ENCODE peak calls at places on chromosomes 12 and 14, in five cellular contexts. S, C, W, M and X are unnamed samples.

GRCh38 chr12:133256321-133256720 is 20.6 kb upstream of the ANHX start:
- DNase-seq in S (no peak), C (no peak), W (no peak), M (no peak), X (no peak)

GRCh38 chr14:55333785-55334485 is 62.7 kb downstream of the FBXO34 start:
- DNase-seq in S (peak; percentile 74), C (peak; percentile 42), W (no peak), M (no peak), X (no peak)

GRCh38 chr12:45464699-45465098 is 248.8 kb downstream of the ANO6 start:
- DNase-seq in S (peak; percentile 33), C (no peak), W (no peak), M (peak; percentile 32), X (no peak)

GRCh38 chr14:64475585-64476273 is 10.4 kb downstream of the AKAP5 start:
- DNase-seq in S (no peak), C (no peak), W (no peak), M (peak; percentile 12), X (no peak)

GRCh38 chr14:75906680-75907280 is 75.0 kb downstream of the TGFB3 start:
- DNase-seq in S (no peak), C (peak; percentile 36), W (peak; percentile 48), M (peak; percentile 80), X (peak; percentile 16)

GRCh38 chr12:50825372-50825838 is 17.3 kb upstream of the TMPRSS12 start:
- DNase-seq in S (peak; percentile 29), C (peak; percentile 50), W (peak; percentile 25), M (peak; percentile 37), X (peak; percentile 48)

GRCh38 chr12:16389594-16389993 is 42.1 kb downstream of the MGST1 start:
- DNase-seq in S (peak; percentile 48), C (peak; percentile 59), W (no peak), M (no peak), X (peak; percentile 62)

GRCh38 chr12:124454735-124455134 is 112.7 kb downstream of the NCOR2 start:
- DNase-seq in S (no peak), C (no peak), W (no peak), M (no peak), X (no peak)

GRCh38 chr12:15629108-15629507 is 160.1 kb downstream of the EPS8 start:
- DNase-seq in S (peak; percentile 95), C (peak; percentile 81), W (peak; percentile 52), M (peak; percentile 61), X (peak; percentile 74)

GRCh38 chr12:124704619-124705018 is 137.2 kb upstream of the NCOR2 start:
- DNase-seq in S (no peak), C (no peak), W (no peak), M (no peak), X (no peak)

GRCh38 chr14:76138758-76139723 is 12.7 kb upstream of the GPATCH2L start:
- DNase-seq in S (no peak), C (no peak), W (no peak), M (peak; percentile 94), X (no peak)

GRCh38 chr14:99546230-99546879 is 57.7 kb downstream of the CCDC85C start:
- DNase-seq in S (no peak), C (no peak), W (no peak), M (peak; percentile 65), X (no peak)

GRCh38 chr12:43840338-43840737 is 4.5 kb downstream of the TMEM117 start:
- DNase-seq in S (no peak), C (no peak), W (no peak), M (no peak), X (no peak)

GRCh38 chr12:104569348-104570173 is 112.8 kb downstream of the CHST11 start:
- DNase-seq in S (no peak), C (no peak), W (no peak), M (no peak), X (no peak)

GRCh38 chr12:112427760-112428159 is 9.0 kb downstream of the PTPN11 start:
- DNase-seq in S (no peak), C (no peak), W (no peak), M (no peak), X (no peak)

GRCh38 chr12:105588126-105588525 is 257.6 kb downstream of the C12orf75 start:
- DNase-seq in S (no peak), C (no peak), W (no peak), M (no peak), X (no peak)

GRCh38 chr14:94173471-94173884 is 644 bp upstream of the PPP4R4 start:
- DNase-seq in S (no peak), C (no peak), W (no peak), M (no peak), X (no peak)

GRCh38 chr12:50555471-50555885 is 50.7 kb downstream of the DIP2B start:
- DNase-seq in S (no peak), C (no peak), W (no peak), M (no peak), X (no peak)

GRCh38 chr14:99325016-99325415 is 53.0 kb upstream of the BCL11B start:
- DNase-seq in S (no peak), C (no peak), W (no peak), M (no peak), X (no peak)

GRCh38 chr12:89995870-89996269 is 287.2 kb upstream of the ATP2B1 start:
- DNase-seq in S (no peak), C (no peak), W (no peak), M (no peak), X (no peak)

GRCh38 chr14:51018521-51018920 is 74.2 kb upstream of the PYGL start:
- DNase-seq in S (no peak), C (no peak), W (no peak), M (no peak), X (no peak)

GRCh38 chr14:74855021-74855420 is 20.9 kb downstream of the PROX2 start:
- DNase-seq in S (no peak), C (no peak), W (no peak), M (no peak), X (no peak)

GRCh38 chr14:99971087-99971928 is 93.9 kb upstream of the EVL start:
- DNase-seq in S (peak; percentile 38), C (peak; percentile 34), W (peak; percentile 76), M (peak; percentile 98), X (peak; percentile 30)

GRCh38 chr12:116456307-116456641 is 102.9 kb upstream of the MAP1LC3B2 start:
- DNase-seq in S (no peak), C (no peak), W (no peak), M (no peak), X (no peak)

GRCh38 chr14:68229423-68229831 is 409.8 kb downstream of the RAD51B start:
- DNase-seq in S (no peak), C (no peak), W (no peak), M (no peak), X (no peak)

GRCh38 chr12:93521225-93521854 is 51.1 kb upstream of the SOCS2 start:
- DNase-seq in S (no peak), C (no peak), W (no peak), M (peak; percentile 21), X (no peak)

GRCh38 chr14:100567877-100568163 is 19.4 kb downstream of the BEGAIN start:
- DNase-seq in S (no peak), C (no peak), W (no peak), M (peak; percentile 24), X (no peak)

GRCh38 chr12:95633049-95633545 is 81.8 kb upstream of the USP44 start:
- DNase-seq in S (peak; percentile 97), C (no peak), W (peak; percentile 92), M (no peak), X (no peak)

GRCh38 chr12:133058203-133059125 is 21.2 kb downstream of the ZNF84 start:
- DNase-seq in S (no peak), C (no peak), W (no peak), M (no peak), X (no peak)

GRCh38 chr12:103880299-103881142 is 39.5 kb upstream of the NT5DC3 start:
- DNase-seq in S (no peak), C (no peak), W (no peak), M (no peak), X (no peak)

GRCh38 chr12:31756977-31757420 is 28.2 kb upstream of the AMN1 start:
- DNase-seq in S (peak; percentile 76), C (no peak), W (no peak), M (no peak), X (no peak)

GRCh38 chr14:20697273-20698017 is 8.9 kb downstream of the ANG start:
- DNase-seq in S (no peak), C (no peak), W (peak; percentile 67), M (peak; percentile 73), X (peak; percentile 30)

GRCh38 chr14:58428011-58428807 is 690 bp downstream of the KIAA0586 start:
- DNase-seq in S (peak; percentile 11), C (no peak), W (peak; percentile 43), M (peak; percentile 51), X (peak; percentile 22)

GRCh38 chr14:51236314-51236713 is 3.7 kb upstream of the TMX1 start:
- DNase-seq in S (no peak), C (no peak), W (no peak), M (no peak), X (no peak)

GRCh38 chr14:102819176-102819628 is 42.0 kb downstream of the TRAF3 start:
- DNase-seq in S (no peak), C (no peak), W (no peak), M (no peak), X (no peak)

GRCh38 chr12:12033589-12034223 is 37.0 kb upstream of the BCL2L14 start:
- DNase-seq in S (no peak), C (no peak), W (no peak), M (no peak), X (no peak)
- TF ChIP-seq CTCF in S (no peak), C (no peak), W (no peak), M (no peak), X (no peak)

GRCh38 chr14:91078095-91078737 is 17.8 kb upstream of the RPS6KA5 start:
- DNase-seq in S (no peak), C (no peak), W (no peak), M (no peak), X (no peak)
- H3K4me3 ChIP-seq in S (no peak overlapping the region), C (no peak overlapping the region), W (no peak overlapping the region), M (no peak overlapping the region), X (no peak overlapping the region)

GRCh38 chr12:3797649-3798048 is 44.7 kb upstream of the CRACR2A start:
- DNase-seq in S (no peak), C (no peak), W (no peak), M (no peak), X (no peak)
- TF ChIP-seq CTCF in S (no peak), C (no peak), W (no peak), M (peak; percentile 23), X (no peak)

DNA sequence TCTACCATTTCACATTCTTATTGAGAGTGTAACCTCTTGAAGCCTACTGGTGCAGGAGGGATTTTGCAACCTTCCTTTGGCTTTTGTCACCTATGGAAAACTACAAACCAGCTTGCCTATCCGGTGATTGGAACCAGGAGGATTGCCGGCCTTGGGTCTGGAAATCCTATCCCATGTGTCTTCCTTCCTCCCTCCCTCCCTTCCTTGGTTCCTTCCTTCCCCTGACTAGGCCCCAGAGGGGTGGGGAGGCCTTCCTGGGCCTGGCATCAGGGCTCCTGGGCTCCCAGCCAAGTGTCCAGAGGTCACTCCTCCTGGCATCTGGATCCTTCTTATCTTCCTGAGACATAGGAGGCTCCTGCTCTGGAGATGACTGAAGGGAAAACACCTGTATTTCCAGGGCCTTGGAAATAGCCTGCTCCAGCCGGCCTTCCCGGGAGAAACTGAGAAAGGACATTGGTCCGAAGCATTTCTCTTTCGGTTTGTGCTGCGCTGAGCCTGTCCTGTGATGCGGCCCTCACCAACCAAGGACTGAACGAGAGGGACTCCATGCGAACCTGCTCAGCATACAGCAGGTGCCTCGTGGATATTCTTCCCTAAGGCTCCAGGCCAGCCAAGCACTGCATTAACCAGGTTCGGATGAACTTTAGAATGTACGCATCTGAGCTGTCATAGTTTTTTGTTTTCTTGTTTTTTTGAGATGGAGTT is 43.4 kb downstream of the PSMA6 start:
- DNase-seq in S (no peak), C (no peak), W (peak; percentile 72), M (no peak), X (no peak)
- H3K4me3 ChIP-seq in S (no peak overlapping the region), C (no peak overlapping the region), W (peak overlapping the region; percentile 32), M (no peak overlapping the region), X (no peak overlapping the region)

GRCh38 chr14:70278281-70278680 is 81.2 kb downstream of the COX16 start:
- DNase-seq in S (peak; percentile 61), C (no peak), W (no peak), M (peak; percentile 56), X (no peak)
- TF ChIP-seq CTCF in S (no peak), C (no peak), W (no peak), M (no peak), X (no peak)